ENCODE peak calls at places on chromosomes 1 and 21, in ten cellular contexts. R, U, J, F, G, Y, Z, N, D and E are unnamed samples.

GRCh38 chr1:67338642-67339041 is 31.0 kb downstream of the IL12RB2 start:
- DNase-seq in R (no peak), U (peak; percentile 83), J (no peak), F (no peak), G (no peak), Y (no peak), Z (no peak), N (no peak), D (no peak), E (no peak)

GRCh38 chr21:36209626-36210171 is 53.1 kb downstream of the DOP1B start:
- DNase-seq in R (peak; percentile 42), U (no peak), J (peak; percentile 58), F (peak; percentile 81), G (no peak), Y (no peak), Z (peak; percentile 31), N (no peak), D (peak; percentile 67), E (no peak)

GRCh38 chr1:233381806-233382205 is 54.3 kb downstream of the MAP3K21 start:
- DNase-seq in R (no peak), U (no peak), J (no peak), F (no peak), G (no peak), Y (no peak), Z (no peak), N (no peak), D (no peak), E (no peak)

GRCh38 chr1:8395433-8395866 is 77.5 kb downstream of the SLC45A1 start:
- DNase-seq in R (no peak), U (peak; percentile 51), J (no peak), F (no peak), G (no peak), Y (no peak), Z (no peak), N (no peak), D (no peak), E (no peak)

GRCh38 chr1:40001456-40001855 is 39.1 kb upstream of the CAP1 start:
- DNase-seq in R (peak; percentile 21), U (no peak), J (no peak), F (no peak), G (no peak), Y (no peak), Z (no peak), N (no peak), D (no peak), E (no peak)

GRCh38 chr1:41382531-41383090 is 21.4 kb downstream of the FOXO6 start:
- DNase-seq in R (peak; percentile 49), U (no peak), J (peak; percentile 37), F (peak; percentile 61), G (peak; percentile 45), Y (no peak), Z (no peak), N (peak; percentile 83), D (no peak), E (no peak)

GRCh38 chr1:83959824-83960441 is 39.0 kb downstream of the TTLL7 start:
- DNase-seq in R (no peak), U (no peak), J (no peak), F (no peak), G (no peak), Y (no peak), Z (no peak), N (no peak), D (no peak), E (no peak)

GRCh38 chr21:44729336-44730027 is 18.1 kb upstream of the TSPEAR start:
- DNase-seq in R (no peak), U (no peak), J (no peak), F (no peak), G (no peak), Y (no peak), Z (no peak), N (no peak), D (no peak), E (no peak)

GRCh38 chr1:115240321-115240720 is 97.7 kb downstream of the NGF start:
- DNase-seq in R (no peak), U (no peak), J (no peak), F (no peak), G (no peak), Y (no peak), Z (no peak), N (no peak), D (no peak), E (no peak)

GRCh38 chr1:83769594-83770321 is 229.2 kb downstream of the TTLL7 start:
- DNase-seq in R (no peak), U (no peak), J (no peak), F (no peak), G (no peak), Y (no peak), Z (no peak), N (no peak), D (no peak), E (no peak)

GRCh38 chr1:31529999-31530705 is 46.2 kb upstream of the TINAGL1 start:
- DNase-seq in R (no peak), U (no peak), J (no peak), F (no peak), G (no peak), Y (no peak), Z (no peak), N (no peak), D (no peak), E (no peak)

GRCh38 chr21:39676054-39676771 is 63.5 kb downstream of the B3GALT5 start:
- DNase-seq in R (no peak), U (peak; percentile 51), J (no peak), F (peak; percentile 45), G (no peak), Y (no peak), Z (no peak), N (no peak), D (peak; percentile 31), E (no peak)

GRCh38 chr1:34268311-34269042 is 91.8 kb downstream of the C1orf94 start:
- DNase-seq in R (peak; percentile 5), U (no peak), J (no peak), F (no peak), G (no peak), Y (no peak), Z (no peak), N (no peak), D (no peak), E (peak; percentile 57)

DNA sequence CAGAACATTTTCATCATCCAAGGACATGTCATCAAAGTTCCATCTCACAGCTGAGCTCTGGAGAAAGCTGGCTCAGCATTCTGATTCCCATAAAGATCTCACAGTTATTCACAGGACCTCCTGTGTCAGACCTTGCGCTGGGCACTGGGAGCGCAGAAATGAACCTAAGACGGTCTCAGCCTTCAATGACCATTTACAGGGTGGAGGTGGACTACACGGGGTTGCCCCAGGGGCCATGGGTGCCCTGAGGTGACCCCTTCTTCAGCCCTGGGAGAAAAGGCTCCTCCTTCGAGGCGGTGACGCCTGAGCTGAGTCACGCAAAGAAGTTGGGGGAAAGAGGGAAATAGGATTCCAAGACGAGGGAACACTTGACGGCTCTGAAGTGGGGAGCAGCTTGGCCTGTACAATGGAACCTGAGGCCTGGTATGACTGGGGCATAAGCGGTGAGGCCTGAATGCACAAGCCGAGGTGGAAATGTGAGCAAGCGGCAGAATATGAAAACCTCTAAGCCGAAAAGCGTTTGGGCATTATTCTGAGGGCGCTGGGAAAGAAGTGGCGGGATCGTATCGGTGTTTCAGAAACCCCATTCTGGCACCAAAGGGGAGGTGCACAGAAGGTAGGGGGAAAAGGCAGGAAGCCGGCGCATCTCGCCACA is 787 bp downstream of the CC2D1B start:
- DNase-seq in R (peak; percentile 69), U (no peak), J (peak; percentile 71), F (peak; percentile 60), G (no peak), Y (no peak), Z (peak; percentile 43), N (peak; percentile 68), D (peak; percentile 66), E (peak; percentile 80)
- TF ChIP-seq POLR2A in R (no peak), U (no peak), J (no peak), F (peak; percentile 6), G (no peak), Y (peak; percentile 10), Z (no peak), N (no peak), D (no peak), E (peak; percentile 65)

GRCh38 chr1:204455063-204455830 is 39.4 kb downstream of the PIK3C2B start:
- DNase-seq in R (no peak), U (no peak), J (no peak), F (no peak), G (no peak), Y (no peak), Z (no peak), N (no peak), D (no peak), E (no peak)

GRCh38 chr1:204459706-204460105 is 34.9 kb downstream of the PIK3C2B start:
- DNase-seq in R (no peak), U (no peak), J (no peak), F (no peak), G (no peak), Y (no peak), Z (no peak), N (no peak), D (no peak), E (no peak)

GRCh38 chr1:204455831-204456145 is 38.8 kb downstream of the PIK3C2B start:
- DNase-seq in R (no peak), U (no peak), J (no peak), F (no peak), G (no peak), Y (no peak), Z (no peak), N (no peak), D (no peak), E (no peak)

GRCh38 chr1:204456826-204457361 is 37.7 kb downstream of the PIK3C2B start:
- DNase-seq in R (no peak), U (no peak), J (no peak), F (no peak), G (no peak), Y (no peak), Z (no peak), N (no peak), D (no peak), E (no peak)

GRCh38 chr1:204457665-204458064 is 36.9 kb downstream of the PIK3C2B start:
- DNase-seq in R (no peak), U (no peak), J (no peak), F (no peak), G (no peak), Y (no peak), Z (no peak), N (no peak), D (no peak), E (no peak)
- TF ChIP-seq POLR2A in R (no peak), U (no peak), J (no peak), F (no peak), G (no peak), Y (no peak), Z (no peak), N (no peak), D (no peak), E (no peak)

GRCh38 chr1:145993618-145994390 is 2.6 kb downstream of the TXNIP start:
- DNase-seq in R (no peak), U (no peak), J (no peak), F (no peak), G (no peak), Y (no peak), Z (no peak), N (no peak), D (no peak), E (no peak)
- TF ChIP-seq POLR2A in R (no peak), U (no peak), J (no peak), F (no peak), G (no peak), Y (no peak), Z (no peak), N (no peak), D (peak; percentile 33), E (no peak)

DNA sequence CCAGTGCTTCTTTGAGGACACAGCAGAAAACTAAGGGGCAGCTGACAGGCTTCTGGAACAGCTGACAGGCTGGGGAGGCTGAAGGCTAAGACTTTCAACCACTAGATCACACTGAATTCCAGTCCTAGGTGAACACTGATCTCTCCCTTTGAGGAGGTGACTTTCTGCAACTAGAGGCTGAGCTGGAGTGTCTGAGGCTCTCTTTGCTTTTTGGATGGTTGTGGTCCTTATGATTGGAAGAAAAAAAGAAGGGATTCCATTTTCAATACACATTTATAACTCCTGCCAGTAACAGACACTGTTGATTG is 1.4 kb downstream of the IL6R start:
- DNase-seq in R (no peak), U (no peak), J (no peak), F (no peak), G (no peak), Y (no peak), Z (no peak), N (no peak), D (no peak), E (no peak)
- TF ChIP-seq POLR2A in R (no peak), U (no peak), J (no peak), F (no peak), G (no peak), Y (no peak), Z (no peak), N (no peak), D (no peak), E (no peak)